ENCODE peak calls at places on chromosomes 11 and 22, in ten cellular contexts. One of them, this sample, is unnamed.

GRCh38 chr22:23904855-23905254 is 10.7 kb downstream of the MIF start:
- DNase-seq in body of pancreas: no peak
- DNase-seq in WERI-Rb-1: no peak
- DNase-seq in thoracic aorta: no peak
- DNase-seq in GM23248: no peak
- DNase-seq in ovary: no peak
- DNase-seq in AG04450: no peak
- DNase-seq in stomach: no peak
- DNase-seq in K562: no peak
- DNase-seq in CD8-positive, alpha-beta memory T cell: no peak
- DNase-seq in this sample: peak; percentile 31

GRCh38 chr11:71322861-71323582 is 70.6 kb upstream of the SHANK2 start:
- DNase-seq in body of pancreas: no peak
- DNase-seq in WERI-Rb-1: no peak
- DNase-seq in thoracic aorta: no peak
- DNase-seq in GM23248: no peak
- DNase-seq in ovary: no peak
- DNase-seq in AG04450: no peak
- DNase-seq in stomach: no peak
- DNase-seq in K562: no peak
- DNase-seq in CD8-positive, alpha-beta memory T cell: no peak
- DNase-seq in this sample: no peak

GRCh38 chr11:118194835-118195627 is 18.6 kb upstream of the SCN2B start:
- DNase-seq in body of pancreas: peak; percentile 92
- DNase-seq in WERI-Rb-1: no peak
- DNase-seq in thoracic aorta: peak; percentile 31
- DNase-seq in GM23248: peak; percentile 94
- DNase-seq in ovary: peak; percentile 73
- DNase-seq in AG04450: peak; percentile 6
- DNase-seq in stomach: peak; percentile 94
- DNase-seq in K562: no peak
- DNase-seq in CD8-positive, alpha-beta memory T cell: no peak
- DNase-seq in this sample: peak; percentile 59

GRCh38 chr11:99693941-99694492 is 673.3 kb downstream of the CNTN5 start:
- DNase-seq in body of pancreas: no peak
- DNase-seq in WERI-Rb-1: no peak
- DNase-seq in thoracic aorta: no peak
- DNase-seq in GM23248: peak; percentile 0
- DNase-seq in ovary: no peak
- DNase-seq in AG04450: peak; percentile 82
- DNase-seq in stomach: no peak
- DNase-seq in K562: no peak
- DNase-seq in CD8-positive, alpha-beta memory T cell: no peak
- DNase-seq in this sample: no peak

GRCh38 chr11:47523491-47524199 is 29.3 kb downstream of the CELF1 start:
- DNase-seq in body of pancreas: no peak
- DNase-seq in WERI-Rb-1: no peak
- DNase-seq in thoracic aorta: peak; percentile 41
- DNase-seq in GM23248: peak; percentile 84
- DNase-seq in ovary: peak; percentile 42
- DNase-seq in AG04450: peak; percentile 26
- DNase-seq in stomach: no peak
- DNase-seq in K562: peak; percentile 42
- DNase-seq in CD8-positive, alpha-beta memory T cell: no peak
- DNase-seq in this sample: no peak

GRCh38 chr11:87185228-87185627 is 147.5 kb downstream of the TMEM135 start:
- DNase-seq in body of pancreas: no peak
- DNase-seq in WERI-Rb-1: no peak
- DNase-seq in thoracic aorta: no peak
- DNase-seq in GM23248: no peak
- DNase-seq in ovary: no peak
- DNase-seq in AG04450: no peak
- DNase-seq in stomach: no peak
- DNase-seq in K562: no peak
- DNase-seq in CD8-positive, alpha-beta memory T cell: no peak
- DNase-seq in this sample: no peak

GRCh38 chr11:9017773-9018172 is 14.0 kb upstream of the NRIP3 start:
- DNase-seq in body of pancreas: peak; percentile 21
- DNase-seq in WERI-Rb-1: no peak
- DNase-seq in thoracic aorta: peak; percentile 9
- DNase-seq in GM23248: peak; percentile 91
- DNase-seq in ovary: no peak
- DNase-seq in AG04450: no peak
- DNase-seq in stomach: no peak
- DNase-seq in K562: no peak
- DNase-seq in CD8-positive, alpha-beta memory T cell: no peak
- DNase-seq in this sample: no peak

GRCh38 chr22:35844886-35845285 is 127.2 kb downstream of the APOL5 start:
- DNase-seq in body of pancreas: no peak
- DNase-seq in WERI-Rb-1: no peak
- DNase-seq in thoracic aorta: no peak
- DNase-seq in GM23248: no peak
- DNase-seq in ovary: no peak
- DNase-seq in AG04450: no peak
- DNase-seq in stomach: no peak
- DNase-seq in K562: no peak
- DNase-seq in CD8-positive, alpha-beta memory T cell: no peak
- DNase-seq in this sample: no peak

GRCh38 chr11:85118151-85118550 is 509.0 kb downstream of the DLG2 start:
- DNase-seq in body of pancreas: no peak
- DNase-seq in WERI-Rb-1: peak; percentile 52
- DNase-seq in thoracic aorta: no peak
- DNase-seq in GM23248: peak; percentile 2
- DNase-seq in ovary: no peak
- DNase-seq in AG04450: no peak
- DNase-seq in stomach: no peak
- DNase-seq in K562: no peak
- DNase-seq in CD8-positive, alpha-beta memory T cell: no peak
- DNase-seq in this sample: no peak

GRCh38 chr11:45155627-45156180 is 9.3 kb downstream of the PRDM11 start:
- DNase-seq in body of pancreas: no peak
- DNase-seq in WERI-Rb-1: no peak
- DNase-seq in thoracic aorta: no peak
- DNase-seq in GM23248: no peak
- DNase-seq in ovary: no peak
- DNase-seq in AG04450: no peak
- DNase-seq in stomach: no peak
- DNase-seq in K562: no peak
- DNase-seq in CD8-positive, alpha-beta memory T cell: no peak
- DNase-seq in this sample: no peak

GRCh38 chr11:1461806-1462455 is 24.6 kb downstream of the MOB2 start:
- DNase-seq in body of pancreas: no peak
- DNase-seq in WERI-Rb-1: no peak
- DNase-seq in thoracic aorta: no peak
- DNase-seq in GM23248: no peak
- DNase-seq in ovary: no peak
- DNase-seq in AG04450: no peak
- DNase-seq in stomach: no peak
- DNase-seq in K562: no peak
- DNase-seq in CD8-positive, alpha-beta memory T cell: no peak
- DNase-seq in this sample: no peak
- H3K27ac ChIP-seq in body of pancreas: no peak overlapping the region
- H3K27ac ChIP-seq in WERI-Rb-1: no peak overlapping the region
- H3K27ac ChIP-seq in thoracic aorta: peak overlapping the region; percentile 80
- H3K27ac ChIP-seq in GM23248: no peak overlapping the region
- H3K27ac ChIP-seq in ovary: peak overlapping the region; percentile 92
- H3K27ac ChIP-seq in AG04450: no peak overlapping the region
- H3K27ac ChIP-seq in stomach: no peak overlapping the region
- H3K27ac ChIP-seq in K562: no peak overlapping the region
- H3K27ac ChIP-seq in CD8-positive, alpha-beta memory T cell: no peak overlapping the region
- H3K27ac ChIP-seq in this sample: no peak overlapping the region

GRCh38 chr11:1557168-1557884 is 14.7 kb downstream of the DUSP8 start:
- DNase-seq in body of pancreas: no peak
- DNase-seq in WERI-Rb-1: no peak
- DNase-seq in thoracic aorta: no peak
- DNase-seq in GM23248: no peak
- DNase-seq in ovary: no peak
- DNase-seq in AG04450: no peak
- DNase-seq in stomach: no peak
- DNase-seq in K562: no peak
- DNase-seq in CD8-positive, alpha-beta memory T cell: no peak
- DNase-seq in this sample: no peak

GRCh38 chr11:1556278-1557167 is 15.5 kb downstream of the DUSP8 start:
- DNase-seq in body of pancreas: no peak
- DNase-seq in WERI-Rb-1: no peak
- DNase-seq in thoracic aorta: no peak
- DNase-seq in GM23248: no peak
- DNase-seq in ovary: no peak
- DNase-seq in AG04450: no peak
- DNase-seq in stomach: no peak
- DNase-seq in K562: no peak
- DNase-seq in CD8-positive, alpha-beta memory T cell: no peak
- DNase-seq in this sample: no peak

GRCh38 chr11:1559103-1559951 is 12.7 kb downstream of the DUSP8 start:
- DNase-seq in body of pancreas: peak; percentile 98
- DNase-seq in WERI-Rb-1: no peak
- DNase-seq in thoracic aorta: peak; percentile 94
- DNase-seq in GM23248: peak; percentile 89
- DNase-seq in ovary: no peak
- DNase-seq in AG04450: no peak
- DNase-seq in stomach: peak; percentile 94
- DNase-seq in K562: no peak
- DNase-seq in CD8-positive, alpha-beta memory T cell: no peak
- DNase-seq in this sample: peak; percentile 71

GRCh38 chr11:1560011-1560579 is 12.0 kb downstream of the DUSP8 start:
- DNase-seq in body of pancreas: no peak
- DNase-seq in WERI-Rb-1: no peak
- DNase-seq in thoracic aorta: no peak
- DNase-seq in GM23248: no peak
- DNase-seq in ovary: no peak
- DNase-seq in AG04450: no peak
- DNase-seq in stomach: no peak
- DNase-seq in K562: no peak
- DNase-seq in CD8-positive, alpha-beta memory T cell: no peak
- DNase-seq in this sample: no peak

DNA sequence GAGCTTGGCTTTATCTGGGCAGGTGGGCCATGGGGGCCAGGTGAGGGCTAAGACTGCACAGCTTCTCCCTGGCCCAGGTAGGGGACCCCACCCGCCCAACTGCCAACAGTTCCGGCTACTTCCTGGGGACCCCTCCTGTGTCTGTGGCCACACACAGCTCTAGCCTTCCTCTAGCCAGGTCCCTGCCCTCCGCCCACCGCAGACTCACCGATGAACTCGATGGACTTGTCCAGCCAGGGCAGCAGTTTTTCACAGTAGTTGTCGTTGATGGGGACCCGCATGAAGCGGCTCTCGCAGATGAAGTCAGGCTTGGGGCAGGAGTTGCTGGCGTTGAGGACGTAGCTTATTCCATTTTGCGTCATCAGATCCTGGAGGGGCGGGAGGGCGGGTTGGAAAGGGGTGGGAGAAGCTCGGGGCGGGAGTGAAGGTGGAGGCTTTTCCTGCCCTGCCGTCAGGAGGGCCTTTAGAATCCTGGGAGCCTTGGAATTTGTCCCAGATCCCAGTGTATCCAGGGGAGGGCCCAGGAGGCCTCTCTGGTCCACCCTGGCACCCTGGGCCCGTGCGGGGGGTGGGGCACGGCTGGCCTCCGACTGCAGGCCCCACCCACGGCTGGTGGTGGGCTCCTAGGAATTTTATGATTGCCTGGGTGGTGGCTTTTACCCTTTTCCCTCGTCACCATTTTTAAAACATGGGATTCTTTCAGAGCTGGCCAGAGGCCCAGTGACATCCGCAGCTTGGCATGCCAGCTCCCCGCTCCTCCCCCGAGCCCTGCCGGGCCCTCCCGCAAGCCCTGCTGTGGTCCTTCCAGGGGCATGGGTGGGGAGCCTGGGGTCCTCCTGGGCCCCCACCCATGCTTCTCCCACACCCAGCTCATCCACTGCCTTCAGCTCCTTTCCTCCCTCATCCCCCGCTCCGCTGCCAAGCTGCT is 13.9 kb downstream of the DUSP8 start:
- DNase-seq in body of pancreas: peak; percentile 64
- DNase-seq in WERI-Rb-1: no peak
- DNase-seq in thoracic aorta: no peak
- DNase-seq in GM23248: peak; percentile 91
- DNase-seq in ovary: no peak
- DNase-seq in AG04450: peak; percentile 62
- DNase-seq in stomach: peak; percentile 52
- DNase-seq in K562: no peak
- DNase-seq in CD8-positive, alpha-beta memory T cell: no peak
- DNase-seq in this sample: peak; percentile 35
- H3K27ac ChIP-seq in body of pancreas: peak overlapping the region; percentile 99
- H3K27ac ChIP-seq in WERI-Rb-1: no peak overlapping the region
- H3K27ac ChIP-seq in thoracic aorta: peak overlapping the region; percentile 97
- H3K27ac ChIP-seq in GM23248: no peak overlapping the region
- H3K27ac ChIP-seq in ovary: peak overlapping the region; percentile 46
- H3K27ac ChIP-seq in AG04450: peak overlapping the region; percentile 85
- H3K27ac ChIP-seq in stomach: peak overlapping the region; percentile 90
- H3K27ac ChIP-seq in K562: no peak overlapping the region
- H3K27ac ChIP-seq in CD8-positive, alpha-beta memory T cell: no peak overlapping the region
- H3K27ac ChIP-seq in this sample: peak overlapping the region; percentile 85

DNA sequence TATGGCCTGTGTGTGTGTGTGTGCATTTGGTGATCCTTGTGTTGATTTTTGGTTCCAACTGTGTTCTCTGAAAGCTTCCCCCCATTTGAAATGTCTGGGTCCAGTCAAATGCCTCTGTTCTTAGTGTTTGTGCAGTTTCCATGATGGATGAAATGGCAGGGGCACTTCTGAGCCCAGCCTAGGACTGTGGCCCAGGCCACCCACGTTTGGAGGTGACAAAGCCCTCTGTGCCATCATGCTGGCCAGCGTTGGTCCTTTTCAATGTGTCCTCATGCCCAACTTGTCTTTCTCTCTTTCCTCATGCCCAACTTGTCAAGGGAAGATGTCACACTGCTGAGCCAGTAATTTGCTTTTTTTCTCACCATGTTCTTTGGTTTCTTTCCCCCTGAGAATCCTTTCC is 113.8 kb upstream of the NAV2 start:
- DNase-seq in body of pancreas: no peak
- DNase-seq in WERI-Rb-1: no peak
- DNase-seq in thoracic aorta: no peak
- DNase-seq in GM23248: no peak
- DNase-seq in ovary: no peak
- DNase-seq in AG04450: no peak
- DNase-seq in stomach: no peak
- DNase-seq in K562: no peak
- DNase-seq in CD8-positive, alpha-beta memory T cell: no peak
- DNase-seq in this sample: no peak
- H3K27ac ChIP-seq in body of pancreas: no peak overlapping the region
- H3K27ac ChIP-seq in WERI-Rb-1: no peak overlapping the region
- H3K27ac ChIP-seq in thoracic aorta: peak overlapping the region; percentile 90
- H3K27ac ChIP-seq in GM23248: no peak overlapping the region
- H3K27ac ChIP-seq in ovary: no peak overlapping the region
- H3K27ac ChIP-seq in AG04450: no peak overlapping the region
- H3K27ac ChIP-seq in stomach: no peak overlapping the region
- H3K27ac ChIP-seq in K562: no peak overlapping the region
- H3K27ac ChIP-seq in CD8-positive, alpha-beta memory T cell: no peak overlapping the region
- H3K27ac ChIP-seq in this sample: no peak overlapping the region

DNA sequence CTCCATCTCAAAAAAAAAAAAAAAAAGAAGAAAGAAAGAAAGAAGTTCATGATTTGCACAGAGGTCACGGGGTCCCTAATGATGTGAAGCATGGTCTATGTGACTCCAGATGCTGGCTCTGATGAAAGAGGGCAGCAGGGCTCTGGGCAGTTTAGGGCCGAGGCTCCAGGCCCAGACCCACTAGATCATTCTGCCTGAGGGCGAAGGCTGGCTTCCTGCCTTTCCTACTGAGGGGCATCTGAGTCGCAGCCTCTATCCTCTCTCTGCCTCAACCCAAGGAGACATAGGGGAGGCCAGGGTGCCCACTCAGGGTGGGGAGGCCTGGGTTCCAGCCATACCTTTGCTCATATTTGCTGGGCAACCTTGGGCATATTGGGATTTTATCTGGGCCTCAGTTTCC is 4.8 kb downstream of the SLC35E4 start:
- DNase-seq in body of pancreas: no peak
- DNase-seq in WERI-Rb-1: no peak
- DNase-seq in thoracic aorta: no peak
- DNase-seq in GM23248: no peak
- DNase-seq in ovary: no peak
- DNase-seq in AG04450: no peak
- DNase-seq in stomach: no peak
- DNase-seq in K562: no peak
- DNase-seq in CD8-positive, alpha-beta memory T cell: no peak
- DNase-seq in this sample: no peak
- H3K27ac ChIP-seq in body of pancreas: no peak overlapping the region
- H3K27ac ChIP-seq in WERI-Rb-1: no peak overlapping the region
- H3K27ac ChIP-seq in thoracic aorta: no peak overlapping the region
- H3K27ac ChIP-seq in GM23248: no peak overlapping the region
- H3K27ac ChIP-seq in ovary: no peak overlapping the region
- H3K27ac ChIP-seq in AG04450: no peak overlapping the region
- H3K27ac ChIP-seq in stomach: no peak overlapping the region
- H3K27ac ChIP-seq in K562: no peak overlapping the region
- H3K27ac ChIP-seq in CD8-positive, alpha-beta memory T cell: no peak overlapping the region
- H3K27ac ChIP-seq in this sample: peak overlapping the region; percentile 46